ENCODE peak calls at places on chromosomes 16 and 17, in six cellular contexts. G is sigmoid colon, Z is prostate gland, H is transverse colon, I is uterus, O is A549. F is an unnamed sample.

GRCh38 chr17:58313815-58314705 is 14.5 kb downstream of the TSPOAP1 start:
- DNase-seq in G (no peak), Z (no peak), H (no peak), I (no peak), O (no peak), F (no peak)

GRCh38 chr16:72932050-72932449 is 115.9 kb downstream of the ZFHX3 start:
- DNase-seq in G (peak; percentile 26), Z (no peak), H (no peak), I (no peak), O (no peak), F (no peak)

GRCh38 chr17:83067718-83068261 is 11.6 kb upstream of the METRNL start:
- DNase-seq in G (peak; percentile 44), Z (no peak), H (no peak), I (no peak), O (peak; percentile 54), F (no peak)

GRCh38 chr16:4217246-4218131 is 24.4 kb downstream of the SRL start:
- DNase-seq in G (no peak), Z (peak; percentile 59), H (peak; percentile 29), I (no peak), O (no peak), F (no peak)

GRCh38 chr16:22291860-22292692 is 5.1 kb upstream of the POLR3E start:
- DNase-seq in G (no peak), Z (no peak), H (no peak), I (no peak), O (no peak), F (no peak)

GRCh38 chr17:42989726-42990652 is 8.2 kb upstream of the RPL27 start:
- DNase-seq in G (no peak), Z (no peak), H (no peak), I (no peak), O (peak; percentile 64), F (no peak)

GRCh38 chr17:58184986-58185761 is 7.4 kb upstream of the EPX start:
- DNase-seq in G (no peak), Z (no peak), H (no peak), I (no peak), O (no peak), F (no peak)

GRCh38 chr16:79662122-79662521 is 61.6 kb upstream of the MAF start:
- DNase-seq in G (no peak), Z (no peak), H (no peak), I (no peak), O (no peak), F (no peak)

GRCh38 chr17:40551091-40551873 is 14.0 kb downstream of the CCR7 start:
- DNase-seq in G (peak; percentile 95), Z (no peak), H (peak; percentile 54), I (peak; percentile 93), O (peak; percentile 99), F (no peak)

GRCh38 chr17:65130829-65131228 is 6.3 kb upstream of the RGS9 start:
- DNase-seq in G (no peak), Z (no peak), H (no peak), I (no peak), O (no peak), F (no peak)

GRCh38 chr16:7393680-7394079 is 61.0 kb downstream of the RBFOX1 start:
- DNase-seq in G (no peak), Z (no peak), H (no peak), I (no peak), O (no peak), F (no peak)

GRCh38 chr16:22380529-22380928 is 6.1 kb upstream of the CDR2 start:
- DNase-seq in G (no peak), Z (no peak), H (no peak), I (no peak), O (no peak), F (no peak)

GRCh38 chr17:18246880-18247612 is 11.5 kb downstream of the FLII start:
- DNase-seq in G (peak; percentile 81), Z (peak; percentile 90), H (peak; percentile 93), I (peak; percentile 71), O (peak; percentile 73), F (no peak)

GRCh38 chr17:49795372-49795771 is 6.9 kb downstream of the KAT7 start:
- DNase-seq in G (no peak), Z (no peak), H (no peak), I (no peak), O (no peak), F (no peak)

GRCh38 chr17:14745541-14745940 is 444.7 kb downstream of the HS3ST3B1 start:
- DNase-seq in G (no peak), Z (no peak), H (no peak), I (no peak), O (no peak), F (no peak)

GRCh38 chr16:772959-773358 is 12.4 kb downstream of the MSLN start:
- DNase-seq in G (no peak), Z (no peak), H (no peak), I (no peak), O (no peak), F (no peak)

GRCh38 chr17:77409282-77410161 is 268.8 kb downstream of the SEC14L1 start:
- DNase-seq in G (peak; percentile 97), Z (peak; percentile 70), H (peak; percentile 69), I (peak; percentile 89), O (no peak), F (no peak)

GRCh38 chr16:11871193-11871592 is 19.9 kb upstream of the RSL1D1 start:
- DNase-seq in G (no peak), Z (no peak), H (no peak), I (no peak), O (peak; percentile 53), F (no peak)

GRCh38 chr17:80843741-80844156 is 147.9 kb upstream of the CHMP6 start:
- DNase-seq in G (peak; percentile 36), Z (no peak), H (no peak), I (no peak), O (no peak), F (no peak)

GRCh38 chr16:89953671-89954406 is 5.3 kb downstream of the DEF8 start:
- DNase-seq in G (no peak), Z (no peak), H (no peak), I (no peak), O (no peak), F (no peak)

GRCh38 chr17:49616546-49617205 is 41.0 kb downstream of the NXPH3 start:
- DNase-seq in G (peak; percentile 88), Z (no peak), H (peak; percentile 38), I (peak; percentile 71), O (no peak), F (no peak)

GRCh38 chr17:17837966-17838962 is 1.5 kb upstream of the SREBF1 start:
- DNase-seq in G (no peak), Z (peak; percentile 72), H (peak; percentile 64), I (peak; percentile 63), O (peak; percentile 85), F (no peak)

GRCh38 chr17:49738456-49739163 is 25.3 kb downstream of the FAM117A start:
- DNase-seq in G (no peak), Z (no peak), H (no peak), I (no peak), O (no peak), F (no peak)

GRCh38 chr17:7021993-7022778 is 664 bp upstream of the BCL6B start:
- DNase-seq in G (peak; percentile 91), Z (peak; percentile 58), H (peak; percentile 86), I (peak; percentile 75), O (peak; percentile 78), F (no peak)

GRCh38 chr17:43467981-43468541 is 15.7 kb upstream of the DHX8 start:
- DNase-seq in G (peak; percentile 77), Z (no peak), H (no peak), I (peak; percentile 54), O (no peak), F (no peak)

GRCh38 chr16:51181495-51181795 is 30.4 kb upstream of the SALL1 start:
- DNase-seq in G (no peak), Z (no peak), H (no peak), I (no peak), O (no peak), F (no peak)

DNA sequence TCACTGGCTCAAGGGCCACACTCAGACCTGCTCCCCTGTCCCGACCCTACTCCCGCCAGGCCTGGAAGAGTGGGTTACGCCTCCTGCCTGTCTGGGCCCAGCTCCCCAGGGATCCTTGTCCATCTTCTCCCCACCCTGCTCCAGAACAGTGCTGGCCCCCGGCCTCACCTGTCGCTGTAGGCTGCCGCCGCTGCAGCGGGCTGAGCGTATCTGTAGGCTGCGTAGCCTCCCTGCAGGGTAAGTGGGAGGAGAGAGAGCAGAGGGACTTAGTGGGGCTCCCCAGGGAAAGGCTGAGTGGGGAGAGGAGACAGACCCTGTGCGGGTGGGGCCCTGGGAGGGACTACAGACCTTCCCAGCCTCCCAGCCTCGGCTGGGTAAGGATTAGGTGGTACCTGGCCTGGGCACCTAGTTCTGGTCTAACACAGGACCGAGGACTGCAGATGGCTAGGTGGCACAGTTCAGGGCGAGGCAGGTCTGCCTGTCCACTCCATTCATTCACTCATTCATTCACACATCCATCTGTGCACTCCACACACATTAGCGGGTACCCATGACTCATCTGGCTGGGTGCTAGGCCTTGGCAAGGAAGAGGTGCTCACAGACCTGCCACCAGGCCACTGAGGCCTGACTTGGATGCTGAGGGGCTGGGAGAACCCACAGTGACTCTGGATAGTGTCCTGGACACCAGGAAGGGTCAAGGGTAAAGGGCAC is 20.9 kb downstream of the ENGASE start:
- DNase-seq in G (no peak), Z (no peak), H (no peak), I (no peak), O (no peak), F (no peak)
- H3K4me1 ChIP-seq in G (peaks cover 16% of the 10 kb centered on the region), Z (peaks cover 7% of the 10 kb centered on the region), H (no peaks in the 10 kb centered on the region), I (no peaks in the 10 kb centered on the region), O (peaks cover 6% of the 10 kb centered on the region), F (peaks cover 20% of the 10 kb centered on the region)

GRCh38 chr16:85639529-85640253 is 26.6 kb downstream of the GSE1 start:
- DNase-seq in G (peak; percentile 91), Z (peak; percentile 67), H (no peak), I (no peak), O (no peak), F (no peak)
- TF ChIP-seq POLR2A in G (no peak), Z (peak; percentile 41), H (no peak), I (no peak), O (no peak), F (no peak)

DNA sequence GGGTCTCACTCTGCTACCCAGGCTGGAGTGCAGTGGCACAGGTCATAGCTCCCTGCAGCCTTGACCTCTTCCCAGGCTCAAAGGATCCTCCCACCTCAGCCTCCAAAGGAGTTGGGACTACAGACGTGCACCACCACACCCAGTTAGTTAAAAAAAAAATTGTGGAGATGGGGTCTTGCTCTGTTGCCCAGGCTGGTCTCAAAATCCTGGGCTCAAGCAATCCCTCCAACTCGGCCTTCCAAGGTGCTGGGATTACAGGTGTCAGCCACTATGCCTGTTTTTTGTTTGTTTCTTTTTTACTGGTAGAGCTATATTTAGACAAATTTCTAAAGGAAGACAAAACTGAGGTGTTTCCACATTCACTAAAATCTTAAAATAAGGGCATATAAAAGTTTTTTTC is 1.7 kb downstream of the CMTR2 start:
- DNase-seq in G (no peak), Z (no peak), H (no peak), I (no peak), O (no peak), F (no peak)
- H3K4me3 ChIP-seq in G (no peak overlapping the region), Z (no peak overlapping the region), H (no peak overlapping the region), I (no peak overlapping the region), O (no peak overlapping the region), F (no peak overlapping the region)

DNA sequence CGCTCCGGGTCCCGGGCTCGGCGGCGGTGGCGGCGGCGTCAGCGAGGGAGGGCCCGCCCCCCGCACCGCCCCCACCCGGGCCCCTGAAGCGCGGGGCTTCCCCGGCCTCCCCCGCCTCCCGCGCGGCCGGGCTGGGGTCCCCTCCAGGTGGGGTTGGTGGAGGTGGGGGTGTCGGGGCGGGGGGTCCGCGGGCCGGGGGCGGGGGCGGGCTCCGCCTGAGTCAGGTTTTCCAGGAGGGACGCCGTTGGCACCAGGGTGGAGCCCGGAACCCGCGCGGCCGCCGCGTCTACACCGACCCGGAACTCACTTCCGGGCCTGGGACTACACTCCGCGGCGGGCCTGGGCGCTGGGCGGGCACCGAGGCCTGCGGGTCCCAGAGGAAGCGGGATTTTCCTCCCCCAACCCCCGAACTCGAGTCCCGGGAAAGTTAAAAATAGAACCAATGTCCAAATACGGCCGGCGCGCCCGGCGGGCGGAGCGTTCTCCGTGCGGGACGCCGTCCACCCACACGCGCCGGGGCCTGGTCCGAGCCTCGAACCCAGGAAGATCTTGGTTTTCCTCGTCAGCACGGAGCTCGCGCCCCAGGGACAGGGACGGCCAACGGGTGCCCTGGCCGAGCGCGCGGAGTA is 6.6 kb downstream of the MYO1C start:
- DNase-seq in G (peak; percentile 89), Z (no peak), H (peak; percentile 76), I (peak; percentile 72), O (peak; percentile 74), F (no peak)
- H3K4me1 ChIP-seq in G (peaks cover 88% of the 10 kb centered on the region), Z (peaks cover 18% of the 10 kb centered on the region), H (peaks cover 31% of the 10 kb centered on the region), I (no peaks in the 10 kb centered on the region), O (peaks cover 59% of the 10 kb centered on the region), F (peaks cover 69% of the 10 kb centered on the region)

F was measured in vagina.